ENCODE peak calls at places on chromosomes 13 and 19, in eight cellular contexts. Z is HFF-Myc, I is GM23338, V is psoas muscle, M is neural crest cell, D is brain microvascular endothelial cell, F is IMR-90, S is progenitor cell of endocrine pancreas. B is an unnamed sample.

GRCh38 chr13:20411638-20412342 is 113.9 kb downstream of the CRYL1 start:
- DNase-seq in Z (no peak), I (no peak), V (no peak), M (no peak), D (no peak), F (no peak), S (no peak), B (peak)

GRCh38 chr13:62320129-62320724 is 904.6 kb upstream of the PCDH20 start:
- DNase-seq in Z (no peak), I (peak), V (no peak), M (no peak), D (peak), F (peak), S (no peak), B (no peak)

GRCh38 chr13:28545583-28546333 is 50.8 kb upstream of the FLT1 start:
- DNase-seq in Z (no peak), I (no peak), V (no peak), M (no peak), D (no peak), F (no peak), S (no peak), B (no peak)

GRCh38 chr13:49784886-49785570 is 7.5 kb downstream of the KPNA3 start:
- DNase-seq in Z (no peak), I (no peak), V (no peak), M (no peak), D (no peak), F (peak), S (no peak), B (no peak)

GRCh38 chr19:10776900-10777650 is 58.9 kb downstream of the TMED1 start:
- DNase-seq in Z (no peak), I (no peak), V (no peak), M (no peak), D (no peak), F (no peak), S (no peak), B (no peak)

GRCh38 chr19:16585808-16586476 is 13.7 kb upstream of the SLC35E1 start:
- DNase-seq in Z (no peak), I (no peak), V (no peak), M (no peak), D (no peak), F (peak), S (no peak), B (peak)

GRCh38 chr19:3375221-3376088 is 9.1 kb downstream of the NFIC start:
- DNase-seq in Z (no peak), I (no peak), V (peak), M (no peak), D (no peak), F (peak), S (no peak), B (no peak)

GRCh38 chr13:29858667-29859066 is 8.2 kb upstream of the UBL3 start:
- DNase-seq in Z (no peak), I (no peak), V (no peak), M (no peak), D (no peak), F (peak), S (no peak), B (no peak)

GRCh38 chr13:80360298-80360827 is 19.4 kb upstream of the SPRY2 start:
- DNase-seq in Z (no peak), I (no peak), V (no peak), M (no peak), D (no peak), F (no peak), S (no peak), B (no peak)

GRCh38 chr13:42794572-42795275 is 13.3 kb downstream of the FAM216B start:
- DNase-seq in Z (no peak), I (no peak), V (no peak), M (no peak), D (no peak), F (no peak), S (no peak), B (no peak)

GRCh38 chr13:20303636-20304035 is 71.5 kb upstream of the GJB6 start:
- DNase-seq in Z (no peak), I (no peak), V (no peak), M (no peak), D (no peak), F (no peak), S (no peak), B (no peak)

GRCh38 chr13:51041126-51041525 is 69.9 kb downstream of the C13orf42 start:
- DNase-seq in Z (no peak), I (no peak), V (no peak), M (no peak), D (no peak), F (no peak), S (no peak), B (no peak)

GRCh38 chr13:51045450-51045849 is 65.6 kb downstream of the C13orf42 start:
- DNase-seq in Z (no peak), I (no peak), V (no peak), M (no peak), D (no peak), F (no peak), S (no peak), B (no peak)

GRCh38 chr13:51041710-51042109 is 69.4 kb downstream of the C13orf42 start:
- DNase-seq in Z (no peak), I (no peak), V (no peak), M (no peak), D (no peak), F (no peak), S (no peak), B (no peak)

GRCh38 chr13:51047434-51048165 is 63.5 kb downstream of the C13orf42 start:
- DNase-seq in Z (no peak), I (no peak), V (no peak), M (no peak), D (no peak), F (no peak), S (no peak), B (no peak)

DNA sequence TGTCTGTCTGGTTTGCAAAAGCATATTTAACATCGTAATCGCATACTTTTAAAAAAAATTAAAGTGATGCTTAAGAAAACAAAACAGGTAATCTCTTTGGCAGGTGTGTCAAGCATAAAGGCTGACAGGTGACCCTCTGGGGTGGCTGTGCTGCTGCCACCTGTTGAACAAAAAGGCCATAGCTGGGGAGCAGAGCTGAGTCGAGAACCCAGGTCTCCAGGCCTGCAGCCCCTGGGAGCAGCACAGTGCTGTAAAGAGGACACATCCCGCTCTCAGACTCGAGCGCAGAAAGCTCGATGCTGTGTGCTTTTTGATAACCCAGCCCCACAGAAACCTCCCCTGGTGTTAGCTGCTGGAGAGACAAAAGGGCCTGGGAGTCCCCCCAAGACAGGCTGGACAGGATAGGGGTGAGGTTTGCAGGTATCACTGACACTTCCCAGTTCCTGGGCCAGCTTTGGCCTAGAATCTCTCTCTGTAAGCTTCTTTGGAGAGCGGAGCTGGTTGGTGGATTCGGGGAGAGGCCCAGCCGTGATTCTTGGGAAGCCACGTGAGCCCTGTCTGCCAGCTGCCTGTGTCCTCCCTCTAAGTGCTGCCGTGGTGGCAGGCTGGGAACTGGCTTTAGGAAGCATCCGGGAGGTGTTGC is 66.9 kb downstream of the C13orf42 start:
- DNase-seq in Z (no peak), I (peak), V (no peak), M (no peak), D (no peak), F (no peak), S (no peak), B (no peak)
- TF ChIP-seq CTCF in Z (no peak), I (peak), V (no peak), M (no peak), D (no peak), F (no peak), S (peak), B (no peak)

GRCh38 chr19:2027361-2027760 is 11.8 kb upstream of the BTBD2 start:
- DNase-seq in Z (no peak), I (no peak), V (peak), M (no peak), D (peak), F (peak), S (no peak), B (no peak)
- TF ChIP-seq CTCF in Z (no peak), I (no peak), V (no peak), M (no peak), D (no peak), F (peak), S (no peak), B (no peak)

GRCh38 chr13:41193469-41193868 is 900 bp downstream of the KBTBD7 start:
- DNase-seq in Z (no peak), I (no peak), V (no peak), M (no peak), D (no peak), F (no peak), S (no peak), B (no peak)

GRCh38 chr13:41196011-41196410 is 1.6 kb upstream of the KBTBD7 start:
- DNase-seq in Z (no peak), I (no peak), V (no peak), M (no peak), D (no peak), F (no peak), S (no peak), B (no peak)

GRCh38 chr13:41196620-41197019 is 2.3 kb upstream of the KBTBD7 start:
- DNase-seq in Z (no peak), I (peak), V (no peak), M (no peak), D (no peak), F (no peak), S (no peak), B (peak)

GRCh38 chr13:41199061-41199460 is 4.7 kb upstream of the KBTBD7 start:
- DNase-seq in Z (no peak), I (no peak), V (no peak), M (no peak), D (no peak), F (no peak), S (no peak), B (no peak)

DNA sequence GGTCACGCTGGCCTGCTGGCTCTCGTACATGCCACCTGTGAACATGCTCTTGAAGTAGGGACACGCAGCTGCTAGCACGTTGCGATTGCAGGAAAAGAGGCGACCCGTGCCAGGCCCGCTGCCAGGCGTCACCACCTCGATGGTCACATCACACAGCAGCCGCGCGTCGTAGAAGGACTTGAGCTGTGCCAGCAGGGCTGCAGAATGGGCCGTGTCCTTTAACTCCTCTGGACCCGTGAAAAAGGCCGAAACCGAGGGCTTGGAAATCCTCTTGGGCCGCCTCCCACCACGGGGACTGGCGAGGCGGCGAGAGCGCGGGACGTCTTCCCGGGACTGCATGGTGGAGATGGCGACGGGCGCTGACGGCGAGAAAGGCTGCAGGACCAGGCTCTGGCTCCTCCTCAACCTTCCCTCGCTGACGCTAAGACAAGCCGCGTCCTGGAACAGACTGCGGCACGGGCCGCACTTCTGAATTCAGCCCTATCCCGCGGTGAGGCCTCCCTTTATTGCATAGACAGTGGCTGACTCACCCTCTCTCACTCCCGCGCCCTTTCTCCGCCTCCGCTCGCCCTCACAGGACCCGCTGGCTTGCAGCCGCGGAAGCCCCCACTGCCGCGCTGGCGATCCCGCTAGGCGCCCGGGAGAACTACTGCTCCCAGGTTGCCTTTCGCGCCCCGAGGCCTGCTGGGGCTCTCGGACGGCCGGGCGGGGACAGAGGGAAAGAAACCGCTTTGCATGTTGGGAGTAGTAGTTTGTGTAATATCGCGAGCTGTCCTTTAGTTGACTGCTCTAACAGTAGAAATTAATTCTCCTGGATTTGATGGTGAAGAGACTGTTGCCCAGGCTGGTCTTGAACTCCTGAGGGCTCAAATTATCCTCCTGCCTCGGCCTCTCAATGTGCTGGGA is at the start of gene KBTBD7:
- DNase-seq in Z (peak), I (peak), V (peak), M (peak), D (peak), F (peak), S (peak), B (peak)
- TF ChIP-seq CTCF in Z (no peak), I (no peak), V (no peak), M (no peak), D (no peak), F (no peak), S (no peak), B (no peak)

GRCh38 chr19:51318687-51319675 is 7.5 kb downstream of the IGLON5 start:
- DNase-seq in Z (no peak), I (no peak), V (no peak), M (no peak), D (no peak), F (no peak), S (no peak), B (no peak)

GRCh38 chr19:51317968-51318367 is 6.5 kb downstream of the IGLON5 start:
- DNase-seq in Z (no peak), I (no peak), V (no peak), M (no peak), D (no peak), F (no peak), S (no peak), B (no peak)

GRCh38 chr19:51320258-51320657 is 8.8 kb downstream of the IGLON5 start:
- DNase-seq in Z (no peak), I (peak), V (no peak), M (no peak), D (no peak), F (no peak), S (no peak), B (no peak)

GRCh38 chr19:51316688-51317087 is 5.2 kb downstream of the IGLON5 start:
- DNase-seq in Z (no peak), I (no peak), V (no peak), M (no peak), D (no peak), F (no peak), S (no peak), B (no peak)

DNA sequence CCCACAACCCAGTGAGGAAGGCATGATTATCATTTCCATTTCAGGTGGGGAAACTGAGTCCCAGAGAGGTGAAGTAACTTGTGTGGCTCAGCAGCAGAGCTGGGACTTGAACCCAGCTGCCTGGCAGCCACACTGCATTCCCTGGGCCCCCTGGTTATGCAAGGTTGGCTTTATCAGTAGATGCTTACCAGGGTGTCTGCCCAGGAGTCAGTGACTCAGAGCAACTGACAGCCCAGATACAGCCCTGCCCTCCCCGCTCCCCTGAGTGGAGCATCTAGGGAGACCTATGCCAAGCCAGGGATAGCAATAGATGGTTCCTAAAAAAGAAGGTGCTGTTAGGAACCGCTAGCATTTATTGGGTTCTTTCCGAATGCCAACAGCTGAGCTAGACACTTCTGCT is 5.9 kb downstream of the IGLON5 start:
- DNase-seq in Z (no peak), I (no peak), V (no peak), M (no peak), D (no peak), F (no peak), S (no peak), B (no peak)
- TF ChIP-seq CTCF in Z (no peak), I (no peak), V (no peak), M (no peak), D (no peak), F (no peak), S (no peak), B (no peak)

GRCh38 chr19:48218964-48219363 is 36.7 kb downstream of the CARD8 start:
- DNase-seq in Z (no peak), I (no peak), V (no peak), M (no peak), D (peak), F (peak), S (no peak), B (no peak)

GRCh38 chr19:48221628-48222027 is 34.1 kb downstream of the CARD8 start:
- DNase-seq in Z (no peak), I (no peak), V (no peak), M (no peak), D (no peak), F (no peak), S (no peak), B (no peak)

GRCh38 chr19:48213959-48214358 is 41.8 kb downstream of the CARD8 start:
- DNase-seq in Z (no peak), I (no peak), V (no peak), M (no peak), D (peak), F (no peak), S (no peak), B (no peak)

GRCh38 chr19:48216933-48217332 is 38.8 kb downstream of the CARD8 start:
- DNase-seq in Z (no peak), I (peak), V (no peak), M (no peak), D (no peak), F (no peak), S (no peak), B (no peak)
- TF ChIP-seq CTCF in Z (no peak), I (peak), V (no peak), M (peak), D (no peak), F (no peak), S (peak), B (no peak)

DNA sequence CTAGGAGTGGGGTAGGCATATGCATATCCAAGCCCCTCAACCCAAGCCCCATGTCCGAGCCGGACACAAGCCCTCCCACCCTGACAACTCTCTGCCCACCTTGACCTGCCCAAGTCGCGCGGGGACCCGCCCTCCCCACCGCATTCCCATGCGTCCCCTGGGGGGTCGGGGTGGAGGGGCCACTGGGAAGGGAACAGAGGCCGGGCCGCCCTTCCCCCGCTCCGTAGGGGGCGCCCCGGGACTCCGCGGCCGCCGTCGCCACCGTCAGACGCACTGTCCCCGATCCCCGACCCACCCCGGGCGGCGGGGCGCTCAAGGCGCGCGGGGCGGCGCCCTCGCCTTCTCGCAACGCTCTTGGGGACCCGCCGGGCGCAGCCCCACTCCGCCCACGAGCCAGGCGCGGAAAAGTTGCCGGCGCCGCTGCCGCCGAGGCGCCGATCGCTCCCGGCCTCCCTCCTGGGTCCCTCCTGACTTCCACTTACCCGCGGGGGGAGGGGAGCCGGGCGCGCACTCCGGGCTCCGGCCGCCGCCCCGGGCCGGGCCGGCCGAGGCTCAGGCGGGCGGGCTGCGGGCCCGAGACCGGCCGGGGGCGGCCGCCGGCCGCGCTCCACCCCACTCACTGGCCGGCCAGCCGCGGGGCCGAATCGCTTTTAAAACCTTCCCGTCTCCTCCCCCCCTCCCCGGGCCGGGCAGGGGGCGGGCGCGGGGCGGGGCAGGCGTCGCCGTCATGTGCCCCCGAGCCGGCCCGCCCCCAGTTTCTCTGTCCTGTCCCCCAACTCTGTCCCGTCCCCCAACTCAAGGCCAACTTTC is 34.4 kb upstream of the NANOS3 start:
- DNase-seq in Z (no peak), I (no peak), V (peak), M (no peak), D (no peak), F (peak), S (no peak), B (peak)
- TF ChIP-seq CTCF in Z (no peak), I (peak), V (no peak), M (no peak), D (no peak), F (no peak), S (peak), B (no peak)

GRCh38 chr19:5824791-5825577 is 14.5 kb downstream of the FUT6 start:
- DNase-seq in Z (no peak), I (no peak), V (no peak), M (no peak), D (no peak), F (no peak), S (no peak), B (no peak)

GRCh38 chr19:5827342-5827890 is 12.1 kb downstream of the FUT6 start:
- DNase-seq in Z (no peak), I (no peak), V (no peak), M (no peak), D (no peak), F (no peak), S (no peak), B (no peak)

GRCh38 chr19:5827891-5828660 is 11.4 kb downstream of the FUT6 start:
- DNase-seq in Z (peak), I (peak), V (peak), M (peak), D (peak), F (peak), S (peak), B (peak)

GRCh38 chr19:5828661-5829566 is 10.6 kb downstream of the FUT6 start:
- DNase-seq in Z (no peak), I (peak), V (no peak), M (no peak), D (no peak), F (no peak), S (peak), B (peak)

DNA sequence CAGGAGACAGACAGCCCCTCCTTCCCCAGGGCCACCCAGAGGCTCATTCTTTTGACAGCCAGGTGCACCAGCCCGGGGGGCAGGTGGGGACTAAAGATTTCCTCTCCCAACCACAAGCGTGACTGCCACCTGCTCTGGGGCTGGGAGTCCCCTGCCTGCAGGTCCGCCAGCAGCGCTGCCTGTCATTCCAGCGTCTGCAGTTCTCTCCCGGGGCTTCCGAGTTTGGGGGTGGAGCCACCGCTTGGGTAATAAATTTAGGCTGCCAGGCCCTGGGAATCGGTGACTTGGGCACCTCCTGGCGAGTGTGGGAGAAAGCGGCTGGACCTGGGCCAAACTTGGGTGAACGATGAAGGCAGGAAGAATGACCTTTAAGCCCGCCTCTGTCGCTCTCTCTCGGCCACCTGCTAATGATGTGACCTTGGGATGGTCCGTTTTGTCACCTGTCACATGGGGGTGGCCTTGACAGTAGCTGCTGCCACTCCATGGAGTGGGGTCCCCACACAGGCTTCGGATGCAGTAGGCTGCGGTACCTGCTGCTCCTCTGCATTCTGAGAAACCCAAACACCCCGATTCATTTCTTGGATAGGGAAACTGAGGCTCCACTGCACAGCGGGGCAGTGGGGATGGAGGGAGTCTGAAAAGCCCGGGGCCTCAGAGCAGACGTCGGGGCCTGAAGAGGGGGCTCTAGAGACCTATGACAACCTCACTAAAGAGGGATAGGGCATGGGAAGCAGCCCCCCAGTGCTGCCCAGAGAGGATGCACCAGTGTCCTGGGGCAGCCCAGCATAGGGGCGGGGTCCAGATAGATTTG is 12.8 kb downstream of the FUT6 start:
- DNase-seq in Z (no peak), I (peak), V (no peak), M (peak), D (no peak), F (no peak), S (no peak), B (peak)
- TF ChIP-seq CTCF in Z (peak), I (peak), V (no peak), M (no peak), D (no peak), F (peak), S (no peak), B (no peak)

B was measured in activated CD8-positive, alpha-beta T cell treated with anti-CD3 and anti-CD28 coated beads for 36 hours.